ENCODE peak calls at places on chromosome 18, in eight cellular contexts. Z is left ventricle myocardium superior, Y is NCI-H226, L is nucleus accumbens, C is DMS153, V is C1 segment of cervical spinal cord, Q is HFFc6, S is neural crest cell. T is an unnamed sample.

GRCh38 chr18:59015531-59016152 is 124.0 kb upstream of the SEC11C start:
- DNase-seq in Z (no peak), Y (no peak), L (no peak), C (no peak), V (no peak), Q (no peak), S (no peak), T (no peak)

GRCh38 chr18:24600076-24600654 is 139.7 kb downstream of the HRH4 start:
- DNase-seq in Z (no peak), Y (peak), L (no peak), C (peak), V (no peak), Q (peak), S (peak), T (peak)

GRCh38 chr18:22691988-22692710 is 241.0 kb upstream of the RBBP8 start:
- DNase-seq in Z (no peak), Y (peak), L (no peak), C (no peak), V (no peak), Q (peak), S (no peak), T (no peak)

GRCh38 chr18:43847164-43848091 is 570.1 kb upstream of the SYT4 start:
- DNase-seq in Z (no peak), Y (no peak), L (no peak), C (peak), V (no peak), Q (no peak), S (no peak), T (no peak)

GRCh38 chr18:48171490-48172188 is 237.5 kb downstream of the ZBTB7C start:
- DNase-seq in Z (no peak), Y (no peak), L (no peak), C (no peak), V (no peak), Q (no peak), S (no peak), T (no peak)

GRCh38 chr18:500556-501405 is at the start of gene COLEC12:
- DNase-seq in Z (peak), Y (no peak), L (no peak), C (no peak), V (peak), Q (no peak), S (peak), T (no peak)

GRCh38 chr18:12577848-12578247 is 80.1 kb downstream of the SPIRE1 start:
- DNase-seq in Z (no peak), Y (no peak), L (no peak), C (no peak), V (no peak), Q (no peak), S (no peak), T (no peak)

GRCh38 chr18:5197032-5197434 is at the start of gene AKAIN1:
- DNase-seq in Z (peak), Y (no peak), L (no peak), C (no peak), V (peak), Q (no peak), S (peak), T (no peak)

GRCh38 chr18:31386683-31387082 is 10.1 kb downstream of the DSG4 start:
- DNase-seq in Z (no peak), Y (no peak), L (no peak), C (no peak), V (no peak), Q (no peak), S (no peak), T (no peak)

GRCh38 chr18:47799376-47799775 is 131.1 kb downstream of the SMAD2 start:
- DNase-seq in Z (no peak), Y (no peak), L (no peak), C (no peak), V (no peak), Q (no peak), S (no peak), T (no peak)

GRCh38 chr18:23191952-23192662 is 56.8 kb downstream of the CABLES1 start:
- DNase-seq in Z (peak), Y (peak), L (peak), C (no peak), V (no peak), Q (peak), S (no peak), T (peak)

GRCh38 chr18:49020621-49021021 is 69.9 kb upstream of the SMAD7 start:
- DNase-seq in Z (no peak), Y (peak), L (no peak), C (no peak), V (no peak), Q (peak), S (no peak), T (no peak)

GRCh38 chr18:2087877-2088673 is 483.2 kb downstream of the METTL4 start:
- DNase-seq in Z (peak), Y (no peak), L (no peak), C (no peak), V (no peak), Q (no peak), S (no peak), T (no peak)

GRCh38 chr18:5979971-5980457 is 84.7 kb upstream of the TMEM200C start:
- DNase-seq in Z (peak), Y (no peak), L (no peak), C (no peak), V (no peak), Q (no peak), S (no peak), T (no peak)

GRCh38 chr18:76687271-76688006 is 134.9 kb upstream of the ZNF236 start:
- DNase-seq in Z (no peak), Y (no peak), L (no peak), C (peak), V (no peak), Q (no peak), S (no peak), T (peak)

GRCh38 chr18:41767960-41768359 is 187.1 kb upstream of the PIK3C3 start:
- DNase-seq in Z (no peak), Y (peak), L (no peak), C (peak), V (no peak), Q (peak), S (no peak), T (no peak)